ENCODE peak calls at places on chromosomes 13 and 19, in ten cellular contexts. U, G, Z, P, A, X, F, S, E and Q are unnamed samples.
A peak's percentile ranks its signal among the peaks of the same experiment; 100 is the strongest.

GRCh38 chr13:41388143-41388881 is 69.0 kb upstream of the RGCC start:
- DNase-seq in U (no peak), G (no peak), Z (no peak), P (no peak), A (no peak), X (no peak), F (no peak), S (no peak), E (no peak), Q (no peak)

GRCh38 chr19:42176649-42176989 is 40.9 kb downstream of the DEDD2 start:
- DNase-seq in U (no peak), G (no peak), Z (no peak), P (peak; percentile 31), A (no peak), X (no peak), F (no peak), S (no peak), E (no peak), Q (no peak)

GRCh38 chr19:16588089-16588823 is 16.0 kb upstream of the SLC35E1 start:
- DNase-seq in U (peak; percentile 68), G (peak; percentile 19), Z (no peak), P (no peak), A (peak; percentile 34), X (no peak), F (no peak), S (peak; percentile 59), E (peak; percentile 62), Q (no peak)

GRCh38 chr13:42702726-42703125 is 78.7 kb upstream of the FAM216B start:
- DNase-seq in U (no peak), G (no peak), Z (no peak), P (no peak), A (no peak), X (peak; percentile 58), F (no peak), S (no peak), E (no peak), Q (no peak)

GRCh38 chr13:93045836-93046235 is 180.8 kb upstream of the GPC6 start:
- DNase-seq in U (no peak), G (peak; percentile 58), Z (no peak), P (no peak), A (no peak), X (no peak), F (no peak), S (no peak), E (no peak), Q (no peak)

GRCh38 chr13:30738526-30738925 is 3.2 kb downstream of the ALOX5AP start:
- DNase-seq in U (no peak), G (no peak), Z (no peak), P (no peak), A (no peak), X (no peak), F (no peak), S (no peak), E (no peak), Q (no peak)

GRCh38 chr19:35585844-35586243 is at the start of gene PMIS2:
- DNase-seq in U (no peak), G (no peak), Z (peak; percentile 62), P (no peak), A (no peak), X (no peak), F (peak; percentile 37), S (peak; percentile 92), E (no peak), Q (no peak)

GRCh38 chr19:13762635-13763235 is 1.6 kb upstream of the MRI1 start:
- DNase-seq in U (no peak), G (no peak), Z (no peak), P (no peak), A (no peak), X (no peak), F (no peak), S (no peak), E (no peak), Q (no peak)

GRCh38 chr13:49340161-49340560 is 92.4 kb downstream of the CDADC1 start:
- DNase-seq in U (no peak), G (no peak), Z (no peak), P (no peak), A (no peak), X (no peak), F (no peak), S (no peak), E (no peak), Q (no peak)

GRCh38 chr13:49342404-49342803 is 94.7 kb downstream of the CDADC1 start:
- DNase-seq in U (no peak), G (no peak), Z (no peak), P (no peak), A (no peak), X (no peak), F (no peak), S (no peak), E (no peak), Q (no peak)

GRCh38 chr13:49343255-49343654 is 95.5 kb downstream of the CDADC1 start:
- DNase-seq in U (no peak), G (no peak), Z (no peak), P (no peak), A (no peak), X (no peak), F (no peak), S (no peak), E (no peak), Q (no peak)

GRCh38 chr13:49341517-49341916 is 93.8 kb downstream of the CDADC1 start:
- DNase-seq in U (no peak), G (no peak), Z (no peak), P (no peak), A (no peak), X (no peak), F (no peak), S (no peak), E (no peak), Q (no peak)

DNA sequence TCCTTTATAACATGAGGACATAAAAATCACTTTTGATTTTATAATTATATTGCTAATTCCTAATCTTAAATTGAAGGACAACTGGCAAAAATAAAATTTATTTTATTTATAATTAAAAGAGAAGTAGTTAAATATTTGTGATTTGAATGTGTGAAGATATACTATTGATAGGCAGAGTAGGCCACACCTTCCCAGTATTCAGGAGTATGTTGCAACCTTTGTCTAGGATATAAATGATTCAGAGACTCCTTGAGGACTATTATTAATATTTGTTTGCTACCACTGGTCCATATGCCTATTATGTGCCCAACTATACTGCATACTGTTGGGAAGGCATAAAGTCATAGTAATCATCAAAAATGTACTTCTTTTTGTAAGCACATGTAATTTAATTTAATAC is 94.2 kb downstream of the CDADC1 start:
- DNase-seq in U (no peak), G (no peak), Z (no peak), P (no peak), A (no peak), X (no peak), F (no peak), S (no peak), E (no peak), Q (no peak)
- H3K27ac ChIP-seq in U (no peak overlapping the region), G (no peak overlapping the region), Z (no peak overlapping the region), P (no peak overlapping the region), A (no peak overlapping the region), X (no peak overlapping the region), F (no peak overlapping the region), S (no peak overlapping the region), E (no peak overlapping the region), Q (no peak overlapping the region)

GRCh38 chr13:90493667-90494066 is 853.8 kb upstream of the MIR17HG start:
- DNase-seq in U (no peak), G (no peak), Z (no peak), P (no peak), A (no peak), X (no peak), F (no peak), S (no peak), E (no peak), Q (no peak)
- H3K27ac ChIP-seq in U (no peak overlapping the region), G (no peak overlapping the region), Z (no peak overlapping the region), P (no peak overlapping the region), A (no peak overlapping the region), X (no peak overlapping the region), F (no peak overlapping the region), S (no peak overlapping the region), E (no peak overlapping the region), Q (no peak overlapping the region)

GRCh38 chr19:49150944-49151243 is 4.3 kb downstream of the HRC start:
- DNase-seq in U (no peak), G (no peak), Z (no peak), P (no peak), A (no peak), X (no peak), F (no peak), S (no peak), E (no peak), Q (no peak)

GRCh38 chr19:49153167-49153809 is 1.9 kb downstream of the HRC start:
- DNase-seq in U (no peak), G (no peak), Z (no peak), P (no peak), A (no peak), X (no peak), F (no peak), S (no peak), E (no peak), Q (no peak)

GRCh38 chr19:49152218-49152550 is 3.0 kb downstream of the HRC start:
- DNase-seq in U (no peak), G (no peak), Z (no peak), P (no peak), A (no peak), X (no peak), F (no peak), S (peak; percentile 3), E (no peak), Q (no peak)

GRCh38 chr19:49150106-49150943 is 4.9 kb downstream of the HRC start:
- DNase-seq in U (no peak), G (peak; percentile 65), Z (peak; percentile 86), P (peak; percentile 85), A (peak; percentile 82), X (peak; percentile 82), F (peak; percentile 85), S (peak; percentile 76), E (peak; percentile 92), Q (peak; percentile 65)

DNA sequence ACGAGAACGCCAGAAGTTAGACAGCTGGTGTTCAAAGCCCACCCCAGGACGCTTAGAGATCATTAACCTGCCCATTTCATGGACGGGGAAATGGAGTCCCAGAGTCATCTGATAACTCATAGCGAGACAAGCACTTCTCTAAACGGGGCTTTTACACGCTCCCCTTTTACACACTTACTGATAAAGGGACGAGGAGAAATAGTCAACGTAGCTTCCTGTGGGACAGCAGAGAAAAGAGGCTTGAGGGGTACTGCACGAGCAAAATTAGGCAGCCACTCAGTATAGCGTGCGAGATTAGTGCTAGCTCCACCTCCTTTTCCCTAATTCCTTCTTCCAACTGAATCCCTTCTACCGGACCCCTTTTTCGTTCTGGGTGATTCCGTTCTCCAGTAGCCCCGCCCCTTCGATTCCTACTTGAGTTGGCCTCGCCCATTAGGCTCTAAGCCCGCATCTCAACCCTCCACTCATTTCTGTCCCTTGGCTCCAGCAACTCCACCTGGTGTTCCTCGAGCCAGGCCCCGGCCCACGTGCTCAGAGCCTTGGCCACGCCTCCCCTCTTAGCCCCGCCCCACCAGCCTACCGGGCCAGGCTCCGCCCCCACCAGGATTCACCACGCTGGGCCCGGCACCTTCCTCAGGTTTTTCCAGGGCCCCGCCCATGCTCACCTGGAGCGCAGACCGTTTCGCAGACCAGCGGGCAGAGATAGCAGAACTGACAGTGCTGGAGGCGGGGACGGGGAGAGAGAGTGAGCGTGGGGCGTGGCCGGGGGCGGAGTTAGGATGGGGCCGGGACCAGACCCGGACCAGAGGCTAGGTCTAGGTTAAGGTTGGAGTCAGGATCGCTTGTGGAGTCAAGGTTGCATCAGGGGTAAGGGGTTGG is 3.6 kb downstream of the HRC start:
- DNase-seq in U (no peak), G (peak; percentile 11), Z (peak; percentile 88), P (peak; percentile 99), A (peak; percentile 70), X (peak; percentile 64), F (peak; percentile 91), S (peak; percentile 86), E (peak; percentile 69), Q (no peak)
- H3K27ac ChIP-seq in U (no peak overlapping the region), G (no peak overlapping the region), Z (no peak overlapping the region), P (peak overlapping the region; percentile 88), A (peak overlapping the region; percentile 93), X (no peak overlapping the region), F (no peak overlapping the region), S (peak overlapping the region; percentile 89), E (no peak overlapping the region), Q (no peak overlapping the region)

GRCh38 chr19:19399733-19400438 is 5.6 kb upstream of the GATAD2A start:
- DNase-seq in U (no peak), G (peak; percentile 38), Z (no peak), P (no peak), A (no peak), X (no peak), F (no peak), S (no peak), E (no peak), Q (no peak)
- H3K27ac ChIP-seq in U (no peak overlapping the region), G (peak overlapping the region; percentile 6), Z (no peak overlapping the region), P (no peak overlapping the region), A (peak overlapping the region; percentile 60), X (no peak overlapping the region), F (no peak overlapping the region), S (no peak overlapping the region), E (no peak overlapping the region), Q (no peak overlapping the region)